ENCODE peak calls at places on chromosomes 13 and 19, in ten cellular contexts. One of them, this sample, is unnamed.

GRCh38 chr19:6393982-6394412 is 1.0 kb upstream of the GTF2F1 start:
- DNase-seq in A673: no peak
- DNase-seq in tibial nerve: no peak
- DNase-seq in mammary epithelial cell: no peak
- DNase-seq in ovary: no peak
- DNase-seq in psoas muscle: no peak
- DNase-seq in small intestine: no peak
- DNase-seq in left ventricle myocardium inferior: no peak
- DNase-seq in OCI-LY7: no peak
- DNase-seq in aorta: no peak
- DNase-seq in this sample: no peak

GRCh38 chr13:109309625-109310363 is 476.6 kb downstream of the IRS2 start:
- DNase-seq in A673: no peak
- DNase-seq in psoas muscle: no peak
- DNase-seq in tibial nerve: no peak
- DNase-seq in ovary: no peak
- DNase-seq in small intestine: peak
- DNase-seq in mammary epithelial cell: no peak
- DNase-seq in aorta: no peak
- DNase-seq in left ventricle myocardium inferior: no peak
- DNase-seq in OCI-LY7: no peak
- DNase-seq in this sample: no peak

GRCh38 chr13:101487046-101487830 is 34.8 kb downstream of the ITGBL1 start:
- DNase-seq in mammary epithelial cell: no peak
- DNase-seq in OCI-LY7: no peak
- DNase-seq in psoas muscle: no peak
- DNase-seq in A673: no peak
- DNase-seq in small intestine: no peak
- DNase-seq in aorta: no peak
- DNase-seq in left ventricle myocardium inferior: no peak
- DNase-seq in tibial nerve: no peak
- DNase-seq in ovary: no peak
- DNase-seq in this sample: no peak

GRCh38 chr19:55447421-55448174 is 4.5 kb upstream of the SHISA7 start:
- DNase-seq in ovary: no peak
- DNase-seq in aorta: no peak
- DNase-seq in psoas muscle: no peak
- DNase-seq in tibial nerve: no peak
- DNase-seq in small intestine: no peak
- DNase-seq in A673: peak
- DNase-seq in mammary epithelial cell: peak
- DNase-seq in OCI-LY7: no peak
- DNase-seq in left ventricle myocardium inferior: no peak
- DNase-seq in this sample: no peak

GRCh38 chr13:33740134-33740538 is 77.8 kb upstream of the RFC3 start:
- DNase-seq in A673: no peak
- DNase-seq in aorta: no peak
- DNase-seq in small intestine: no peak
- DNase-seq in ovary: no peak
- DNase-seq in mammary epithelial cell: peak
- DNase-seq in OCI-LY7: no peak
- DNase-seq in psoas muscle: no peak
- DNase-seq in tibial nerve: no peak
- DNase-seq in left ventricle myocardium inferior: no peak
- DNase-seq in this sample: no peak

GRCh38 chr19:56120371-56121179 is 520 bp downstream of the ZNF787 start:
- DNase-seq in aorta: peak
- DNase-seq in ovary: peak
- DNase-seq in left ventricle myocardium inferior: peak
- DNase-seq in tibial nerve: peak
- DNase-seq in OCI-LY7: peak
- DNase-seq in mammary epithelial cell: peak
- DNase-seq in psoas muscle: peak
- DNase-seq in small intestine: peak
- DNase-seq in A673: peak
- DNase-seq in this sample: peak

GRCh38 chr19:10692673-10693264 is 8.5 kb upstream of the QTRT1 start:
- DNase-seq in mammary epithelial cell: no peak
- DNase-seq in small intestine: no peak
- DNase-seq in OCI-LY7: no peak
- DNase-seq in A673: no peak
- DNase-seq in aorta: no peak
- DNase-seq in left ventricle myocardium inferior: no peak
- DNase-seq in psoas muscle: no peak
- DNase-seq in ovary: no peak
- DNase-seq in tibial nerve: no peak
- DNase-seq in this sample: no peak

GRCh38 chr19:39996218-39996810 is 546 bp upstream of the ZNF546 start:
- DNase-seq in A673: peak
- DNase-seq in small intestine: no peak
- DNase-seq in ovary: no peak
- DNase-seq in tibial nerve: no peak
- DNase-seq in OCI-LY7: peak
- DNase-seq in left ventricle myocardium inferior: no peak
- DNase-seq in psoas muscle: no peak
- DNase-seq in aorta: no peak
- DNase-seq in mammary epithelial cell: peak
- DNase-seq in this sample: no peak

GRCh38 chr19:37982655-37983054 is 75.6 kb downstream of the SIPA1L3 start:
- DNase-seq in tibial nerve: no peak
- DNase-seq in left ventricle myocardium inferior: no peak
- DNase-seq in ovary: no peak
- DNase-seq in OCI-LY7: no peak
- DNase-seq in psoas muscle: no peak
- DNase-seq in aorta: peak
- DNase-seq in small intestine: no peak
- DNase-seq in mammary epithelial cell: no peak
- DNase-seq in A673: no peak
- DNase-seq in this sample: no peak

GRCh38 chr19:37979547-37980082 is 72.6 kb downstream of the SIPA1L3 start:
- DNase-seq in ovary: no peak
- DNase-seq in OCI-LY7: peak
- DNase-seq in mammary epithelial cell: peak
- DNase-seq in left ventricle myocardium inferior: no peak
- DNase-seq in small intestine: peak
- DNase-seq in A673: no peak
- DNase-seq in aorta: peak
- DNase-seq in tibial nerve: no peak
- DNase-seq in psoas muscle: no peak
- DNase-seq in this sample: no peak

GRCh38 chr19:37977992-37978391 is 71.0 kb downstream of the SIPA1L3 start:
- DNase-seq in aorta: peak
- DNase-seq in A673: no peak
- DNase-seq in small intestine: no peak
- DNase-seq in psoas muscle: no peak
- DNase-seq in ovary: no peak
- DNase-seq in left ventricle myocardium inferior: no peak
- DNase-seq in OCI-LY7: peak
- DNase-seq in mammary epithelial cell: peak
- DNase-seq in tibial nerve: no peak
- DNase-seq in this sample: no peak

GRCh38 chr19:37981785-37982475 is 74.9 kb downstream of the SIPA1L3 start:
- DNase-seq in small intestine: peak
- DNase-seq in mammary epithelial cell: peak
- DNase-seq in OCI-LY7: no peak
- DNase-seq in left ventricle myocardium inferior: no peak
- DNase-seq in aorta: peak
- DNase-seq in psoas muscle: no peak
- DNase-seq in A673: no peak
- DNase-seq in tibial nerve: no peak
- DNase-seq in ovary: no peak
- DNase-seq in this sample: no peak

GRCh38 chr19:37980419-37980975 is 73.5 kb downstream of the SIPA1L3 start:
- DNase-seq in OCI-LY7: no peak
- DNase-seq in psoas muscle: no peak
- DNase-seq in left ventricle myocardium inferior: no peak
- DNase-seq in ovary: no peak
- DNase-seq in small intestine: no peak
- DNase-seq in aorta: peak
- DNase-seq in tibial nerve: no peak
- DNase-seq in mammary epithelial cell: no peak
- DNase-seq in A673: no peak
- DNase-seq in this sample: no peak
- H3K27ac ChIP-seq in OCI-LY7: peak
- H3K27ac ChIP-seq in psoas muscle: no peak
- H3K27ac ChIP-seq in left ventricle myocardium inferior: no peak
- H3K27ac ChIP-seq in ovary: no peak
- H3K27ac ChIP-seq in small intestine: no peak
- H3K27ac ChIP-seq in aorta: no peak
- H3K27ac ChIP-seq in tibial nerve: peak
- H3K27ac ChIP-seq in mammary epithelial cell: peak
- H3K27ac ChIP-seq in A673: no peak
- H3K27ac ChIP-seq in this sample: no peak

GRCh38 chr13:49308977-49309408 is 61.3 kb downstream of the CDADC1 start:
- DNase-seq in mammary epithelial cell: no peak
- DNase-seq in psoas muscle: peak
- DNase-seq in ovary: peak
- DNase-seq in OCI-LY7: no peak
- DNase-seq in small intestine: peak
- DNase-seq in A673: no peak
- DNase-seq in aorta: no peak
- DNase-seq in tibial nerve: no peak
- DNase-seq in left ventricle myocardium inferior: no peak
- DNase-seq in this sample: peak

GRCh38 chr13:49307365-49307764 is 59.6 kb downstream of the CDADC1 start:
- DNase-seq in OCI-LY7: no peak
- DNase-seq in mammary epithelial cell: no peak
- DNase-seq in A673: no peak
- DNase-seq in left ventricle myocardium inferior: no peak
- DNase-seq in tibial nerve: no peak
- DNase-seq in psoas muscle: peak
- DNase-seq in small intestine: no peak
- DNase-seq in aorta: no peak
- DNase-seq in ovary: peak
- DNase-seq in this sample: peak

GRCh38 chr13:49310251-49310650 is 62.5 kb downstream of the CDADC1 start:
- DNase-seq in left ventricle myocardium inferior: no peak
- DNase-seq in psoas muscle: no peak
- DNase-seq in mammary epithelial cell: no peak
- DNase-seq in A673: no peak
- DNase-seq in OCI-LY7: no peak
- DNase-seq in tibial nerve: no peak
- DNase-seq in small intestine: no peak
- DNase-seq in ovary: no peak
- DNase-seq in aorta: no peak
- DNase-seq in this sample: no peak

GRCh38 chr13:49305824-49306425 is 58.2 kb downstream of the CDADC1 start:
- DNase-seq in aorta: no peak
- DNase-seq in mammary epithelial cell: no peak
- DNase-seq in left ventricle myocardium inferior: no peak
- DNase-seq in A673: no peak
- DNase-seq in small intestine: no peak
- DNase-seq in tibial nerve: no peak
- DNase-seq in ovary: no peak
- DNase-seq in OCI-LY7: peak
- DNase-seq in psoas muscle: peak
- DNase-seq in this sample: no peak

DNA sequence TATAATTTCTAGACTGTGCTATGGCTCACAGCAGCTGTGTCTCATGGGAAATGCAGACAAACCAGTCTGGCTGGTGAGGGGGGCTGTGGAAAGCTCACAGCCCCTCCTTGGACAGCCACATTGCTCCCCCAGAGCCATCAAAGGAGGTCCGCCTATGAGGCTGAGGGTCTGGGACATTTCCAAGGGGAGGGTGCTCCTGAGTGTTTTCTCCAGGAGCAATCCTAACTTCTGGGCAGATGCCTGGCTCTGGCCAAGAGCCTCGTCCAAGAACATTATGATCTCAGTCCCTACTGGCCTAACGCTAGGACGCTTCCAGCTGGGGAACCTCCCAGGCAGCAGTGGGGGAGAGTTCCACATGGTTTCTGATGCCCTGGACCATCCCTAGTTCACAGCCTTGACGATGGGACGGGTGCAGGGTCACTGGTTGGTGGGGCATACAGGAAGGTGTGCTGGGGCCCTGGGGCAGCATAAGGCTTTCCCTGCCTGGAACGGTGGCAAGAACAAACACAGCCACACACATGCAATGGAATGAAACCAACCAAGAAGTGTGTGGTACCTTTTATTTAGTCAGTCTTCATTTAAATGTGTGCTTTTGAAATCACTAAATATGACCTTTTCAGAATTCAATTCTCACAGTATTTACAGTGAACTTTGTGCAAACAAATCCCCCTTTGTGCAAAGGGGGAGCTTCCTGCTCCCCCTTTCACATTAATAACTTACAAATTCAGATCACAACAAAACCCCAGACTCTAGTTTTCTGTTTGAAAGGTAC is 60.6 kb downstream of the CDADC1 start:
- DNase-seq in tibial nerve: peak
- DNase-seq in A673: no peak
- DNase-seq in left ventricle myocardium inferior: peak
- DNase-seq in ovary: peak
- DNase-seq in aorta: peak
- DNase-seq in mammary epithelial cell: no peak
- DNase-seq in small intestine: no peak
- DNase-seq in psoas muscle: peak
- DNase-seq in OCI-LY7: no peak
- DNase-seq in this sample: peak
- H3K27ac ChIP-seq in tibial nerve: peak
- H3K27ac ChIP-seq in A673: no peak
- H3K27ac ChIP-seq in left ventricle myocardium inferior: peak
- H3K27ac ChIP-seq in ovary: peak
- H3K27ac ChIP-seq in aorta: peak
- H3K27ac ChIP-seq in mammary epithelial cell: no peak
- H3K27ac ChIP-seq in small intestine: no peak
- H3K27ac ChIP-seq in psoas muscle: peak
- H3K27ac ChIP-seq in OCI-LY7: no peak
- H3K27ac ChIP-seq in this sample: peak

GRCh38 chr19:52600639-52601024 is 30.5 kb downstream of the ZNF701 start:
- DNase-seq in ovary: no peak
- DNase-seq in mammary epithelial cell: no peak
- DNase-seq in OCI-LY7: peak
- DNase-seq in small intestine: peak
- DNase-seq in aorta: peak
- DNase-seq in left ventricle myocardium inferior: no peak
- DNase-seq in A673: peak
- DNase-seq in tibial nerve: no peak
- DNase-seq in psoas muscle: peak
- DNase-seq in this sample: peak
- H3K27ac ChIP-seq in ovary: peak
- H3K27ac ChIP-seq in mammary epithelial cell: no peak
- H3K27ac ChIP-seq in OCI-LY7: no peak
- H3K27ac ChIP-seq in small intestine: peak
- H3K27ac ChIP-seq in aorta: peak
- H3K27ac ChIP-seq in left ventricle myocardium inferior: peak
- H3K27ac ChIP-seq in A673: no peak
- H3K27ac ChIP-seq in tibial nerve: peak
- H3K27ac ChIP-seq in psoas muscle: peak
- H3K27ac ChIP-seq in this sample: peak

DNA sequence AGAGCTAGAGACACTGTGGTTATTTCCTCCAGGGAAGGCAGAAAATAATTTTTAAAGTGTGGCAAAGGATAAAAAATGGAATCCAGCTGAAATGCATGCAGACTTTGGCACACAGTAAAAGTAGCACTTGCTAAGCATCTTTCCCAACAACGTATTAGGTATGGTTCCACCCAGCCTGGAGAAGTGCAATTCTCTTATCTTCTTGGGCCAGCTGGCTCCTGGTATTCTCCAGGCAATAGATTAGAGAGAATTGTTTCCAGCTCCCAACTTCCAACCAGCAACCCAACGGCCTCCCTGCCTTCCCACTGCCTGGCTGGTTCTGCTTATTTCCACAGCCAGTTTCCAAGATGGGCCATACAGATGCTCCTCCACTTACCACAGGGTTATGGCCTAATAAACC is 133.4 kb downstream of the OXGR1 start:
- DNase-seq in psoas muscle: no peak
- DNase-seq in tibial nerve: no peak
- DNase-seq in mammary epithelial cell: no peak
- DNase-seq in OCI-LY7: no peak
- DNase-seq in ovary: no peak
- DNase-seq in small intestine: no peak
- DNase-seq in A673: no peak
- DNase-seq in left ventricle myocardium inferior: no peak
- DNase-seq in aorta: no peak
- DNase-seq in this sample: no peak
- H3K27ac ChIP-seq in psoas muscle: no peak
- H3K27ac ChIP-seq in tibial nerve: no peak
- H3K27ac ChIP-seq in mammary epithelial cell: no peak
- H3K27ac ChIP-seq in OCI-LY7: no peak
- H3K27ac ChIP-seq in ovary: no peak
- H3K27ac ChIP-seq in small intestine: no peak
- H3K27ac ChIP-seq in A673: no peak
- H3K27ac ChIP-seq in left ventricle myocardium inferior: no peak
- H3K27ac ChIP-seq in aorta: no peak
- H3K27ac ChIP-seq in this sample: no peak